ENCODE peak calls at places on chromosomes 7 and 10, in five cellular contexts. Q is right cardiac atrium; Y is activated naive CD4-positive, alpha-beta T cell treated with anti-CD3 and anti-CD28 coated beads for 36 hours; I is renal cortical epithelial cell; L is cardiac muscle cell. Z is an unnamed sample.

GRCh38 chr10:77201135-77202111 is 436.2 kb downstream of the KCNMA1 start:
- DNase-seq in Q (no peak), L (peak), Y (no peak), I (no peak), Z (peak)

GRCh38 chr7:158863611-158864506 is 7.5 kb downstream of the DYNC2I1 start:
- DNase-seq in I (peak), Q (peak), Y (peak), L (peak), Z (peak)

GRCh38 chr7:75617634-75618234 is 121.0 kb downstream of the HIP1 start:
- DNase-seq in I (peak), L (peak), Y (peak), Q (peak), Z (peak)

GRCh38 chr7:24882989-24883631 is 96.9 kb downstream of the OSBPL3 start:
- DNase-seq in I (peak), Q (peak), L (peak), Y (peak), Z (peak)

GRCh38 chr10:93437946-93438795 is 44.0 kb downstream of the MYOF start:
- DNase-seq in Y (no peak), I (peak), Q (no peak), L (peak), Z (peak)

GRCh38 chr10:5314866-5315265 is 49.9 kb upstream of the UCN3 start:
- DNase-seq in Q (no peak), I (peak), L (no peak), Y (no peak), Z (no peak)

GRCh38 chr10:42984035-42984610 is 92.7 kb upstream of the RET start:
- DNase-seq in I (no peak), Q (no peak), Y (no peak), L (no peak), Z (no peak)

GRCh38 chr10:35409094-35409582 is 72.8 kb downstream of the CCNY start:
- DNase-seq in I (peak), Q (peak), Y (peak), L (peak), Z (peak)

GRCh38 chr10:121243899-121244241 is 354.4 kb downstream of the FGFR2 start:
- DNase-seq in I (no peak), L (no peak), Q (no peak), Y (no peak), Z (no peak)

GRCh38 chr10:62461120-62461519 is 87.0 kb downstream of the ZNF365 start:
- DNase-seq in Q (no peak), I (no peak), Y (no peak), L (no peak), Z (no peak)

GRCh38 chr7:27962250-27962649 is 218.3 kb downstream of the JAZF1 start:
- DNase-seq in I (no peak), L (no peak), Y (no peak), Q (no peak), Z (no peak)

GRCh38 chr10:131810805-131811137 is 90.0 kb upstream of the PPP2R2D start:
- DNase-seq in L (no peak), Y (no peak), I (no peak), Q (no peak), Z (no peak)

GRCh38 chr10:70576803-70577517 is 25.6 kb downstream of the PRF1 start:
- DNase-seq in L (no peak), Q (no peak), Y (no peak), I (peak), Z (no peak)

GRCh38 chr7:102845351-102845750 is 67.4 kb upstream of the LRRC17 start:
- DNase-seq in I (no peak), Q (no peak), Y (no peak), L (no peak), Z (no peak)

GRCh38 chr7:43591551-43592180 is 8.8 kb downstream of the STK17A start:
- DNase-seq in I (peak), Q (no peak), Y (peak), L (no peak), Z (no peak)

GRCh38 chr10:86958831-86959736 is 685 bp downstream of the SNCG start:
- DNase-seq in L (peak), I (peak), Q (peak), Y (no peak), Z (peak)

GRCh38 chr10:48811461-48811860 is 126.8 kb downstream of the WDFY4 start:
- DNase-seq in Y (no peak), Q (no peak), L (no peak), I (no peak), Z (no peak)

GRCh38 chr7:100545636-100546128 is 6.7 kb downstream of the AGFG2 start:
- DNase-seq in Y (peak), I (peak), L (peak), Q (no peak), Z (peak)

GRCh38 chr10:43294241-43294658 is 27.4 kb upstream of the RASGEF1A start:
- DNase-seq in Q (no peak), L (no peak), I (no peak), Y (peak), Z (no peak)

GRCh38 chr7:18330563-18330962 is 165.0 kb upstream of the HDAC9 start:
- DNase-seq in L (no peak), Q (no peak), Y (no peak), I (no peak), Z (no peak)

GRCh38 chr10:85570871-85571270 is 795.7 kb downstream of the GRID1 start:
- DNase-seq in I (no peak), L (no peak), Q (no peak), Y (no peak), Z (no peak)

GRCh38 chr7:30068117-30068516 is 39.9 kb downstream of the PLEKHA8 start:
- DNase-seq in L (peak), Y (no peak), Q (no peak), I (peak), Z (peak)

GRCh38 chr7:103071000-103071399 is 3.6 kb downstream of the FBXL13 start:
- DNase-seq in Q (no peak), Y (no peak), I (no peak), L (no peak), Z (no peak)

GRCh38 chr7:29841926-29842671 is 35.8 kb downstream of the WIPF3 start:
- DNase-seq in L (no peak), I (no peak), Y (no peak), Q (no peak), Z (no peak)

GRCh38 chr10:133114726-133115452 is 27.2 kb downstream of the ADGRA1 start:
- DNase-seq in Q (peak), Y (no peak), I (no peak), L (no peak), Z (no peak)

GRCh38 chr7:84783161-84783803 is 403.6 kb downstream of the SEMA3D start:
- DNase-seq in Q (peak), Y (no peak), L (peak), I (peak), Z (peak)

GRCh38 chr7:127648986-127649385 is 3.0 kb upstream of the SND1 start:
- DNase-seq in Y (no peak), L (no peak), Q (no peak), I (no peak), Z (no peak)